ENCODE peak calls at places on chromosomes 12 and 14, in ten cellular contexts. M is GM23248, G is NCI-H2171 treated with DMSO at 0.1 percent for 48 hours, I is upper lobe of right lung, X is HEK293T, Y is T-helper 1 cell, S is non-pigmented ciliary epithelial cell, H is iris pigment epithelial cell, B is tibial nerve, Z is aorta. L is an unnamed sample.

GRCh38 chr12:116346751-116347150 is 69.3 kb upstream of the MED13L start:
- DNase-seq in I (no peak), G (no peak), Y (no peak), H (peak), M (peak), Z (peak), X (no peak), S (peak), B (no peak), L (peak)

GRCh38 chr12:9792961-9793617 is 32.4 kb upstream of the CD69 start:
- DNase-seq in M (peak), H (peak), B (no peak), Z (no peak), S (peak), I (no peak), G (no peak), Y (no peak), X (no peak), L (no peak)

GRCh38 chr12:112539221-112539620 is 120.5 kb downstream of the PTPN11 start:
- DNase-seq in B (no peak), X (no peak), G (no peak), I (no peak), H (no peak), S (no peak), M (no peak), Y (no peak), Z (no peak), L (no peak)

GRCh38 chr12:14910090-14910915 is 24.6 kb upstream of the MGP start:
- DNase-seq in S (no peak), X (no peak), G (no peak), I (no peak), Z (no peak), H (peak), M (peak), B (no peak), Y (no peak), L (peak)

GRCh38 chr12:93868771-93869170 is 191.6 kb downstream of the CRADD start:
- DNase-seq in Y (no peak), M (peak), X (no peak), H (peak), I (no peak), S (peak), Z (no peak), B (peak), G (no peak), L (no peak)

GRCh38 chr12:6563448-6564050 is 4.5 kb downstream of the NOP2 start:
- DNase-seq in I (peak), Y (peak), G (peak), S (no peak), X (peak), Z (peak), M (peak), B (peak), H (peak), L (no peak)

GRCh38 chr12:125890983-125891382 is 825.7 kb downstream of the AACS start:
- DNase-seq in S (peak), G (no peak), Z (no peak), Y (no peak), H (peak), X (no peak), I (no peak), B (no peak), M (no peak), L (no peak)

GRCh38 chr14:20801726-20802125 is 918 bp downstream of the RNASE1 start:
- DNase-seq in S (no peak), B (no peak), Y (no peak), I (peak), Z (no peak), H (no peak), X (no peak), M (no peak), G (no peak), L (no peak)

GRCh38 chr12:57579677-57580465 is 11.1 kb upstream of the PIP4K2C start:
- DNase-seq in X (no peak), S (no peak), Y (no peak), Z (no peak), I (no peak), G (no peak), M (peak), H (no peak), B (no peak), L (no peak)

GRCh38 chr14:67547224-67547780 is 14.2 kb downstream of the PLEKHH1 start:
- DNase-seq in Z (no peak), M (no peak), S (no peak), B (no peak), Y (no peak), X (no peak), I (no peak), G (peak), H (no peak), L (no peak)

GRCh38 chr14:102084931-102085330 is 1.9 kb downstream of the HSP90AA1 start:
- DNase-seq in I (no peak), G (no peak), B (no peak), M (no peak), S (no peak), X (no peak), H (no peak), Z (no peak), Y (no peak), L (no peak)

GRCh38 chr14:103749452-103749851 is 33.8 kb downstream of the ZFYVE21 start:
- DNase-seq in Z (no peak), X (no peak), I (no peak), M (no peak), H (no peak), B (no peak), G (no peak), S (no peak), Y (no peak), L (no peak)

GRCh38 chr12:78457951-78458350 is 406.6 kb upstream of the SYT1 start:
- DNase-seq in Y (no peak), I (no peak), S (peak), H (peak), G (no peak), M (peak), B (no peak), X (no peak), Z (no peak), L (no peak)

GRCh38 chr14:101069666-101070362 is 166.3 kb upstream of the RTL1 start:
- DNase-seq in H (no peak), G (no peak), S (no peak), X (no peak), Y (no peak), I (peak), B (no peak), M (no peak), Z (peak), L (no peak)

GRCh38 chr12:27777141-27777540 is 2.9 kb upstream of the KLHL42 start:
- DNase-seq in S (no peak), G (no peak), X (no peak), M (no peak), Z (no peak), I (no peak), B (no peak), Y (no peak), H (no peak), L (no peak)

GRCh38 chr14:73633517-73634332 is 11.1 kb upstream of the DNAL1 start:
- DNase-seq in G (peak), I (peak), B (peak), S (no peak), Y (peak), H (peak), M (peak), X (peak), Z (peak), L (peak)

GRCh38 chr12:67280088-67280487 is 10.9 kb downstream of the CAND1 start:
- DNase-seq in I (no peak), G (no peak), Y (no peak), S (no peak), H (no peak), X (no peak), Z (no peak), M (no peak), B (no peak), L (no peak)